ENCODE peak calls at places on chromosome 20, in nine cellular contexts. C is breast epithelium; V is cerebellar cortex; J is activated T-cell treated with anti-CD3 and anti-CD28 coated beads, Interleukin-2, amount 50 U/mL, for 72 hours; D is thoracic aorta; O is omental fat pad; K is GM10248; G is nucleus accumbens; I is pons. B is an unnamed sample.

GRCh38 chr20:45404438-45404837 is 3.7 kb upstream of the DBNDD2 start:
- DNase-seq in V (no peak), K (no peak), O (no peak), G (no peak), I (no peak), C (no peak), D (no peak), J (no peak), B (no peak)

GRCh38 chr20:24497851-24498250 is 28.4 kb downstream of the SYNDIG1 start:
- DNase-seq in G (no peak), I (no peak), V (no peak), K (no peak), J (no peak), D (no peak), O (no peak), C (no peak), B (no peak)

GRCh38 chr20:14698605-14699373 is 361.4 kb upstream of the FLRT3 start:
- DNase-seq in K (no peak), V (no peak), O (no peak), D (no peak), I (no peak), J (no peak), G (no peak), C (no peak), B (no peak)

GRCh38 chr20:36792422-36792821 is 18.9 kb upstream of the DSN1 start:
- DNase-seq in I (peak; percentile 52), D (no peak), V (peak; percentile 86), C (no peak), G (no peak), K (peak; percentile 57), J (no peak), O (no peak), B (no peak)

GRCh38 chr20:25745100-25745499 is 48.4 kb upstream of the ZNF337 start:
- DNase-seq in D (no peak), G (no peak), K (no peak), V (no peak), C (no peak), O (no peak), J (no peak), I (no peak), B (no peak)

GRCh38 chr20:19211661-19212523 is 550 bp upstream of the SLC24A3 start:
- DNase-seq in J (no peak), I (peak; percentile 7), C (no peak), G (no peak), V (no peak), K (no peak), D (no peak), O (no peak), B (no peak)

GRCh38 chr20:38873050-38873581 is 53.1 kb upstream of the FAM83D start:
- DNase-seq in D (no peak), G (no peak), C (no peak), J (peak; percentile 88), O (no peak), K (peak; percentile 79), V (no peak), I (no peak), B (no peak)

GRCh38 chr20:47720636-47721427 is 64.4 kb downstream of the SULF2 start:
- DNase-seq in G (no peak), J (no peak), V (no peak), O (no peak), D (no peak), K (no peak), C (no peak), I (no peak), B (no peak)

GRCh38 chr20:4673371-4674001 is 48.2 kb upstream of the PRND start:
- DNase-seq in G (no peak), C (no peak), V (no peak), J (no peak), K (no peak), O (no peak), D (no peak), I (no peak), B (no peak)

GRCh38 chr20:35432430-35432735 is 5.6 kb downstream of the GDF5 start:
- DNase-seq in V (no peak), I (no peak), G (no peak), J (no peak), D (no peak), K (no peak), O (no peak), C (no peak), B (no peak)

GRCh38 chr20:25280051-25280573 is 32.2 kb downstream of the PYGB start:
- DNase-seq in C (peak; percentile 87), V (peak; percentile 62), J (no peak), D (no peak), G (no peak), O (no peak), I (no peak), K (no peak), B (peak; percentile 9)

GRCh38 chr20:62430871-62431447 is 3.6 kb upstream of the RBBP8NL start:
- DNase-seq in G (no peak), J (no peak), O (no peak), V (no peak), I (no peak), K (no peak), C (no peak), D (no peak), B (no peak)

GRCh38 chr20:63036266-63036665 is 29.5 kb upstream of the BHLHE23 start:
- DNase-seq in K (no peak), D (no peak), C (no peak), V (peak; percentile 79), J (no peak), G (no peak), I (no peak), O (no peak), B (no peak)

GRCh38 chr20:420169-420620 is 12.1 kb downstream of the RBCK1 start:
- DNase-seq in G (no peak), V (no peak), C (no peak), O (no peak), K (peak; percentile 18), J (no peak), D (no peak), I (no peak), B (no peak)